ENCODE peak calls at places on chromosomes 16 and 17, in eight cellular contexts. Z is RCC 7860, G is GM13976, T is astrocyte of the cerebellum, Y is activated T-helper 1 cell treated with Interleukin-2 at 50 U/mL for 16 hours, W is coronary artery, R is EH, O is BJ. S is an unnamed sample.

GRCh38 chr16:17177242-17177967 is 293.4 kb downstream of the XYLT1 start:
- DNase-seq in Z (peak; percentile 12), G (no peak), T (no peak), Y (no peak), W (no peak), R (peak; percentile 35), O (no peak), S (peak; percentile 37)

GRCh38 chr16:87074635-87075318 is 242.4 kb downstream of the C16orf95 start:
- DNase-seq in Z (no peak), G (peak; percentile 55), T (no peak), Y (no peak), W (peak; percentile 58), R (no peak), O (no peak), S (no peak)

GRCh38 chr17:5042152-5043022 is 7.2 kb upstream of the SLC52A1 start:
- DNase-seq in Z (no peak), G (no peak), T (no peak), Y (peak; percentile 27), W (no peak), R (no peak), O (no peak), S (no peak)

GRCh38 chr17:41728056-41728455 is 6.4 kb downstream of the HAP1 start:
- DNase-seq in Z (no peak), G (no peak), T (no peak), Y (no peak), W (no peak), R (no peak), O (no peak), S (no peak)

GRCh38 chr16:69397821-69398521 is 12.2 kb upstream of the TERF2 start:
- DNase-seq in Z (peak; percentile 22), G (no peak), T (peak; percentile 48), Y (no peak), W (no peak), R (peak; percentile 82), O (peak; percentile 14), S (peak; percentile 92)

GRCh38 chr17:78748730-78749317 is 33.2 kb downstream of the CYTH1 start:
- DNase-seq in Z (no peak), G (no peak), T (no peak), Y (peak; percentile 69), W (no peak), R (peak; percentile 56), O (peak; percentile 49), S (peak; percentile 65)

GRCh38 chr17:40550608-40551007 is 14.7 kb downstream of the CCR7 start:
- DNase-seq in Z (no peak), G (peak; percentile 24), T (no peak), Y (no peak), W (peak; percentile 77), R (peak; percentile 85), O (no peak), S (peak; percentile 73)

GRCh38 chr17:49267912-49268311 is 37.3 kb upstream of the PHOSPHO1 start:
- DNase-seq in Z (no peak), G (no peak), T (no peak), Y (no peak), W (no peak), R (no peak), O (no peak), S (no peak)

GRCh38 chr17:69414408-69415274 is at the start of gene MAP2K6:
- DNase-seq in Z (peak; percentile 39), G (peak; percentile 81), T (peak; percentile 18), Y (peak; percentile 57), W (peak; percentile 79), R (peak; percentile 46), O (peak; percentile 19), S (peak; percentile 75)

GRCh38 chr16:11580451-11581086 is 6.2 kb downstream of the LITAF start:
- DNase-seq in Z (no peak), G (no peak), T (no peak), Y (no peak), W (no peak), R (no peak), O (no peak), S (no peak)

GRCh38 chr16:65624696-65625095 is 502.8 kb upstream of the CDH11 start:
- DNase-seq in Z (no peak), G (no peak), T (no peak), Y (no peak), W (no peak), R (no peak), O (no peak), S (no peak)

GRCh38 chr16:53973021-53973420 is 269.1 kb downstream of the FTO start:
- DNase-seq in Z (no peak), G (no peak), T (no peak), Y (no peak), W (no peak), R (no peak), O (no peak), S (no peak)

GRCh38 chr16:21268236-21268635 is 9.9 kb downstream of the CRYM start:
- DNase-seq in Z (no peak), G (no peak), T (no peak), Y (no peak), W (no peak), R (no peak), O (no peak), S (no peak)

GRCh38 chr17:64020068-64020766 is at the start of gene ICAM2:
- DNase-seq in Z (no peak), G (peak; percentile 74), T (no peak), Y (peak; percentile 84), W (peak; percentile 74), R (no peak), O (no peak), S (peak; percentile 33)

GRCh38 chr17:80184423-80184714 is 14.5 kb downstream of the CARD14 start:
- DNase-seq in Z (no peak), G (no peak), T (no peak), Y (no peak), W (no peak), R (no peak), O (no peak), S (no peak)

GRCh38 chr17:82497483-82498405 is 21.8 kb upstream of the FOXK2 start:
- DNase-seq in Z (no peak), G (peak; percentile 60), T (no peak), Y (no peak), W (no peak), R (peak; percentile 89), O (no peak), S (peak; percentile 63)

GRCh38 chr17:1894753-1895339 is 65.0 kb downstream of the RPA1 start:
- DNase-seq in Z (no peak), G (no peak), T (no peak), Y (no peak), W (no peak), R (no peak), O (no peak), S (no peak)

GRCh38 chr16:67430504-67431076 is 331 bp upstream of the HSD11B2 start:
- DNase-seq in Z (no peak), G (no peak), T (no peak), Y (no peak), W (no peak), R (no peak), O (no peak), S (no peak)

S was measured in ELR.